ENCODE peak calls at places on chromosomes 11 and 22, in ten cellular contexts. Q is hepatic stellate cell; H is NCI-H1436; D is GM04503; I is effector CD4-positive, alpha-beta T cell; C is T-helper 9 cell; J is stimulated activated CD8-positive, alpha-beta memory T cell treated with anti-CD3 and anti-CD28 coated beads, Interleukin-15, amount 100 ng/mL, for 24 hours; E is fibroblast of the aortic adventitia; T is T-cell; S is HFF-Myc. B is an unnamed sample.

GRCh38 chr22:50722048-50722701 is 15.8 kb upstream of the ACR start:
- DNase-seq in Q (no peak), D (no peak), H (no peak), S (no peak), T (no peak), J (no peak), E (no peak), C (no peak), I (no peak), B (no peak)

GRCh38 chr11:381501-382072 is 12.3 kb downstream of the B4GALNT4 start:
- DNase-seq in Q (no peak), C (no peak), E (no peak), D (no peak), T (no peak), H (no peak), J (no peak), I (no peak), S (no peak), B (no peak)

GRCh38 chr11:11841121-11841604 is 609 bp upstream of the USP47 start:
- DNase-seq in C (no peak), D (no peak), T (no peak), I (no peak), E (peak), S (no peak), J (peak), H (no peak), Q (peak), B (peak)

GRCh38 chr11:7640826-7641225 is 32.5 kb downstream of the CYB5R2 start:
- DNase-seq in I (no peak), C (no peak), E (no peak), Q (no peak), T (no peak), H (no peak), S (no peak), J (no peak), D (no peak), B (no peak)

GRCh38 chr11:36196476-36197099 is 92.6 kb downstream of the COMMD9 start:
- DNase-seq in J (no peak), C (no peak), S (no peak), E (peak), H (no peak), I (no peak), Q (no peak), T (no peak), D (no peak), B (no peak)

GRCh38 chr22:36252754-36253522 is at the start of gene APOL1:
- DNase-seq in T (peak), I (peak), E (peak), Q (peak), C (peak), S (no peak), H (no peak), J (no peak), D (no peak), B (no peak)

GRCh38 chr11:70710192-70710965 is 312.1 kb downstream of the CTTN start:
- DNase-seq in Q (no peak), I (no peak), T (no peak), S (no peak), E (no peak), H (no peak), C (no peak), J (no peak), D (no peak), B (no peak)

GRCh38 chr11:85717360-85717927 is 31.4 kb upstream of the CCDC89 start:
- DNase-seq in E (no peak), C (no peak), Q (no peak), J (no peak), T (no peak), D (no peak), S (no peak), I (no peak), H (no peak), B (no peak)

GRCh38 chr11:61978703-61979661 is 11.5 kb upstream of the FTH1 start:
- DNase-seq in J (no peak), H (no peak), S (no peak), C (no peak), D (no peak), I (no peak), Q (no peak), E (peak), T (no peak), B (no peak)

GRCh38 chr11:69524991-69525411 is 43.5 kb downstream of the LINC01488 start:
- DNase-seq in I (no peak), D (no peak), H (no peak), S (no peak), Q (no peak), J (no peak), E (no peak), C (no peak), T (no peak), B (no peak)

GRCh38 chr11:93648168-93648567 is 13.3 kb upstream of the CEP295 start:
- DNase-seq in H (peak), D (no peak), E (peak), T (no peak), J (no peak), S (no peak), I (no peak), C (no peak), Q (peak), B (peak)

GRCh38 chr11:116976941-116977570 is 121.2 kb downstream of the SIK3 start:
- DNase-seq in H (no peak), S (no peak), I (no peak), Q (no peak), J (no peak), D (no peak), E (peak), T (no peak), C (no peak), B (no peak)

GRCh38 chr11:28674432-28675076 is 566.4 kb downstream of the METTL15 start:
- DNase-seq in Q (no peak), D (peak), E (peak), J (no peak), C (no peak), I (no peak), H (no peak), S (peak), T (no peak), B (no peak)

GRCh38 chr11:121321614-121322243 is 29.2 kb downstream of the SC5D start:
- DNase-seq in D (no peak), S (no peak), E (peak), T (peak), Q (peak), J (no peak), I (no peak), H (peak), C (no peak), B (peak)

GRCh38 chr11:127859941-127860354 is 727.4 kb downstream of the ETS1 start:
- DNase-seq in Q (no peak), C (no peak), E (no peak), J (no peak), S (no peak), T (no peak), D (peak), I (no peak), H (peak), B (peak)

GRCh38 chr11:73201888-73202810 is 15.9 kb upstream of the P2RY2 start:
- DNase-seq in H (no peak), C (no peak), J (no peak), Q (no peak), D (no peak), T (no peak), S (no peak), E (no peak), I (no peak), B (no peak)

GRCh38 chr11:9691865-9692264 is 28.0 kb downstream of the SWAP70 start:
- DNase-seq in Q (no peak), S (no peak), I (no peak), H (no peak), C (no peak), T (no peak), J (no peak), E (peak), D (no peak), B (no peak)

GRCh38 chr22:24994070-24994763 is 41.7 kb downstream of the KIAA1671 start:
- DNase-seq in S (no peak), C (no peak), D (no peak), I (no peak), J (no peak), E (peak), Q (no peak), H (peak), T (no peak), B (peak)

GRCh38 chr11:73981051-73981805 is 1.4 kb downstream of the UCP2 start:
- DNase-seq in S (no peak), E (no peak), D (no peak), C (no peak), I (no peak), J (no peak), H (no peak), T (no peak), Q (no peak), B (peak)

GRCh38 chr11:108793611-108794010 is 128.7 kb downstream of the DDX10 start:
- DNase-seq in H (no peak), D (no peak), I (no peak), T (no peak), E (no peak), Q (no peak), J (no peak), S (no peak), C (no peak), B (no peak)

GRCh38 chr11:3156282-3156660 is 8.8 kb downstream of the OSBPL5 start:
- DNase-seq in J (no peak), T (no peak), Q (peak), S (peak), I (no peak), E (no peak), D (no peak), H (no peak), C (no peak), B (no peak)

B was measured in NCI-H146.